ENCODE peak calls at places on chromosomes 16 and 17, in eight cellular contexts. X, Z, W, Q, E, U, Y and P are unnamed samples.

GRCh38 chr17:27633312-27634025 is 2.5 kb downstream of the LGALS9 start:
- DNase-seq in X (no peak), Z (no peak), W (no peak), Q (no peak), E (no peak), U (peak; percentile 55), Y (no peak), P (no peak)

GRCh38 chr17:74754832-74755231 is 6.4 kb downstream of the NHERF1 start:
- DNase-seq in X (no peak), Z (peak; percentile 6), W (no peak), Q (no peak), E (no peak), U (no peak), Y (no peak), P (no peak)

GRCh38 chr17:44350733-44351226 is 5.7 kb downstream of the GRN start:
- DNase-seq in X (peak; percentile 70), Z (peak; percentile 89), W (peak; percentile 52), Q (peak; percentile 62), E (peak; percentile 80), U (peak; percentile 67), Y (peak; percentile 50), P (peak; percentile 54)

GRCh38 chr17:39069114-39069756 is 82.2 kb downstream of the PLXDC1 start:
- DNase-seq in X (peak; percentile 44), Z (no peak), W (no peak), Q (no peak), E (peak; percentile 74), U (peak; percentile 55), Y (peak; percentile 49), P (peak; percentile 58)

GRCh38 chr17:42672038-42672437 is 4.8 kb downstream of the PLEKHH3 start:
- DNase-seq in X (no peak), Z (no peak), W (no peak), Q (no peak), E (no peak), U (no peak), Y (no peak), P (no peak)

GRCh38 chr16:77835111-77835510 is 46.7 kb downstream of the VAT1L start:
- DNase-seq in X (no peak), Z (no peak), W (no peak), Q (no peak), E (no peak), U (no peak), Y (no peak), P (no peak)

GRCh38 chr16:10240854-10241613 is 58.8 kb upstream of the GRIN2A start:
- DNase-seq in X (no peak), Z (no peak), W (no peak), Q (no peak), E (no peak), U (no peak), Y (no peak), P (no peak)

GRCh38 chr16:4900750-4901149 is 36.2 kb downstream of the PPL start:
- DNase-seq in X (no peak), Z (peak; percentile 50), W (no peak), Q (no peak), E (no peak), U (no peak), Y (no peak), P (no peak)

GRCh38 chr17:78304549-78305037 is 55.3 kb downstream of the SOCS3 start:
- DNase-seq in X (no peak), Z (no peak), W (peak; percentile 59), Q (no peak), E (no peak), U (no peak), Y (no peak), P (no peak)
- H3K4me3 ChIP-seq in X (no peak overlapping the region), Z (no peak overlapping the region), W (no peak overlapping the region), Q (no peak overlapping the region), E (no peak overlapping the region), U (no peak overlapping the region), Y (no peak overlapping the region), P (no peak overlapping the region)

GRCh38 chr16:1791256-1791942 is 2.1 kb downstream of the IGFALS start:
- DNase-seq in X (no peak), Z (peak; percentile 80), W (no peak), Q (no peak), E (no peak), U (no peak), Y (no peak), P (peak; percentile 75)

GRCh38 chr16:1791943-1792812 is 1.3 kb downstream of the IGFALS start:
- DNase-seq in X (no peak), Z (peak; percentile 76), W (no peak), Q (peak; percentile 23), E (no peak), U (no peak), Y (no peak), P (no peak)

GRCh38 chr16:1794221-1794871 is 841 bp upstream of the IGFALS start:
- DNase-seq in X (no peak), Z (peak; percentile 83), W (no peak), Q (peak; percentile 26), E (no peak), U (peak; percentile 64), Y (no peak), P (no peak)

GRCh38 chr16:1793578-1794220 is at the start of gene IGFALS:
- DNase-seq in X (no peak), Z (peak; percentile 80), W (no peak), Q (no peak), E (no peak), U (peak; percentile 64), Y (no peak), P (no peak)

GRCh38 chr16:1792836-1793577 is 498 bp downstream of the IGFALS start:
- DNase-seq in X (no peak), Z (peak; percentile 69), W (no peak), Q (peak; percentile 25), E (no peak), U (no peak), Y (no peak), P (no peak)
- H3K4me3 ChIP-seq in X (no peak overlapping the region), Z (no peak overlapping the region), W (no peak overlapping the region), Q (no peak overlapping the region), E (no peak overlapping the region), U (no peak overlapping the region), Y (no peak overlapping the region), P (no peak overlapping the region)

DNA sequence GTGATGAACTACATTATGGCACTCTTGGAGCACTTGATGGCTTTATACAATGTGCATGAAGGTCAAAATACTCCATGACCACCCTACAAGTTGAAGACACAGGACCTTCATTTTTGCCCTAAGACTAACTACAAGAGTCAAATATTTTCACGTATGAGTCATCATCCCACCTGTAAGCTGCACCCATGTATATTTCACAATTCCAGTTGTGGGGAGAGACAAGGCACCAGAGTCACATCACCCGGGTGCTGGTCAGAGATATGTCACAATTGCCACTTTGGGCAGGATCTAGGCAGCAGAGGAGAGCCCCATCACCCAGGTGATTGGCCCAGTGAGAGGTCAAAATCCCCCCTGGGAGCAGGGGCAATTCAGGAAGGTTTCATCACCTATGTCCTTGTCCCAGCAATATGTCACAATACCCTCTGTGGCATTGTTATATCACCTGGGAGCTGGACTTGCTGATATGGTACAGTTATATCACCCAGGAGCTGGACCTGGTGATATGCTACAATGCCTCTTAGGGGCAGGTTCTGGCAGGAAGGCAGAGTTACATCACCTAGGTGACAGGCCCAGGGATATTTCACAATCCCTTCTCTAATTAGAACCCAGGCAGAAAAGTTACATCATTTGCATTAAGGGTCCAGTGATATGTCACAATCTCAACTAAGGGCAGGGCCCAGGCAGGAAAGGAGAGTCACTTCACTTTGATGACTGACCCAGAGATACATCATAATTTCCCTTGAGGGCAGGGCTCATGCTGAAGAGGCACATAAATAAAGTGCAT is 1839.2 kb downstream of the TP53TG3F start:
- DNase-seq in X (no peak), Z (no peak), W (no peak), Q (no peak), E (no peak), U (no peak), Y (no peak), P (no peak)
- H3K4me3 ChIP-seq in X (no peak overlapping the region), Z (no peak overlapping the region), W (no peak overlapping the region), Q (no peak overlapping the region), E (no peak overlapping the region), U (no peak overlapping the region), Y (no peak overlapping the region), P (no peak overlapping the region)

DNA sequence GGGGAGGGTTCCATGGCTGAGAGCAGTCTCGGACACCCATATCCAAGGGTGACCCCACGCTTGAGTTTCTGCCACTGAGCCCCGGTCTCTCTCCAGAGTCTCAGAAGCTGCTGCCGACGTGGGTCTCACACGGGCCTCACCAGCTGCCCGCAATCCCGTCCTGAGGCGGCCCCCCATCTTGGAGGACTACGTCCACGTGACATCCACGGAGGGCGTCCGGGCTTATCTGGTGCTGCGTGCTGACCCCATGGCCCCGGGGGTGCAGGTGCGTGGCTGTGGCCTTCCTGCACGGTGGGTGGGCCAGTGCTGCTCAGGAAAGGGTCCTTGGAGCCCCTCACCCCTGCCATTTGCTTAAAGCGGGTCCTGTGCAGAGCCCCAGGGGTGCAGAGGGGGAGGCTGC is 1.0 kb downstream of the CHTF18 start:
- DNase-seq in X (no peak), Z (no peak), W (no peak), Q (no peak), E (no peak), U (no peak), Y (no peak), P (no peak)
- H3K4me3 ChIP-seq in X (peak overlapping the region; percentile 68), Z (peak overlapping the region; percentile 80), W (no peak overlapping the region), Q (no peak overlapping the region), E (peak overlapping the region; percentile 87), U (no peak overlapping the region), Y (peak overlapping the region; percentile 79), P (peak overlapping the region; percentile 78)

GRCh38 chr17:6913608-6914443 is 82.0 kb upstream of the ALOX12 start:
- DNase-seq in X (peak; percentile 65), Z (peak; percentile 79), W (peak; percentile 84), Q (peak; percentile 80), E (peak; percentile 84), U (peak; percentile 68), Y (peak; percentile 60), P (peak; percentile 66)
- H3K4me3 ChIP-seq in X (peak overlapping the region; percentile 27), Z (no peak overlapping the region), W (no peak overlapping the region), Q (no peak overlapping the region), E (no peak overlapping the region), U (no peak overlapping the region), Y (peak overlapping the region; percentile 38), P (no peak overlapping the region)